ENCODE peak calls at places on chromosome 7, in seven cellular contexts. Q is spleen, L is left ventricle myocardium inferior, Y is RWPE2, K is lower lobe of right lung, G is uterus, E is Peyer's patch. U is an unnamed sample. For H3K9me3 and H3K4me1, the result is how much of the 10 kb centered on the place peaks cover.

GRCh38 chr7:148702876-148703670 is 4.4 kb downstream of the CUL1 start:
- DNase-seq in Q (no peak), L (no peak), Y (no peak), K (no peak), G (no peak), E (no peak), U (no peak)

GRCh38 chr7:134886353-134887057 is 99.8 kb upstream of the AGBL3 start:
- DNase-seq in Q (no peak), L (peak), Y (no peak), K (no peak), G (peak), E (no peak), U (peak)

GRCh38 chr7:155489862-155490696 is 32.1 kb downstream of the EN2 start:
- DNase-seq in Q (peak), L (no peak), Y (no peak), K (no peak), G (no peak), E (peak), U (no peak)

GRCh38 chr7:101146-101545 is 91.2 kb upstream of the FAM20C start:
- DNase-seq in Q (no peak), L (no peak), Y (no peak), K (no peak), G (no peak), E (no peak), U (no peak)

GRCh38 chr7:30065746-30066145 is 37.5 kb downstream of the PLEKHA8 start:
- DNase-seq in Q (no peak), L (no peak), Y (no peak), K (no peak), G (no peak), E (no peak), U (no peak)

GRCh38 chr7:25091129-25091528 is 33.9 kb downstream of the CYCS start:
- DNase-seq in Q (no peak), L (no peak), Y (no peak), K (no peak), G (no peak), E (no peak), U (no peak)

GRCh38 chr7:23759556-23760391 is 49.8 kb downstream of the STK31 start:
- DNase-seq in Q (no peak), L (no peak), Y (peak), K (no peak), G (no peak), E (no peak), U (no peak)

GRCh38 chr7:153193144-153193595 is 433.6 kb downstream of the ACTR3B start:
- DNase-seq in Q (no peak), L (no peak), Y (no peak), K (peak), G (peak), E (no peak), U (no peak)

GRCh38 chr7:13988765-13989137 is 715 bp downstream of the ETV1 start:
- DNase-seq in Q (no peak), L (no peak), Y (no peak), K (no peak), G (no peak), E (no peak), U (peak)

GRCh38 chr7:3605222-3605621 is 304.2 kb downstream of the SDK1 start:
- DNase-seq in Q (no peak), L (no peak), Y (no peak), K (no peak), G (no peak), E (no peak), U (no peak)

GRCh38 chr7:877312-878232 is 1.2 kb downstream of the GET4 start:
- DNase-seq in Q (peak), L (no peak), Y (peak), K (no peak), G (peak), E (no peak), U (no peak)

GRCh38 chr7:137074386-137075030 is 206.1 kb downstream of the CHRM2 start:
- DNase-seq in Q (no peak), L (no peak), Y (no peak), K (no peak), G (no peak), E (no peak), U (peak)

GRCh38 chr7:96657347-96658010 is 52.2 kb downstream of the SEM1 start:
- DNase-seq in Q (no peak), L (no peak), Y (no peak), K (no peak), G (no peak), E (no peak), U (no peak)

GRCh38 chr7:96655956-96656355 is 53.7 kb downstream of the SEM1 start:
- DNase-seq in Q (no peak), L (no peak), Y (no peak), K (no peak), G (no peak), E (no peak), U (no peak)

GRCh38 chr7:96649981-96650380 is 59.7 kb downstream of the SEM1 start:
- DNase-seq in Q (no peak), L (no peak), Y (no peak), K (no peak), G (no peak), E (no peak), U (no peak)

GRCh38 chr7:96658011-96658391 is 51.6 kb downstream of the SEM1 start:
- DNase-seq in Q (no peak), L (no peak), Y (no peak), K (no peak), G (no peak), E (no peak), U (no peak)

DNA sequence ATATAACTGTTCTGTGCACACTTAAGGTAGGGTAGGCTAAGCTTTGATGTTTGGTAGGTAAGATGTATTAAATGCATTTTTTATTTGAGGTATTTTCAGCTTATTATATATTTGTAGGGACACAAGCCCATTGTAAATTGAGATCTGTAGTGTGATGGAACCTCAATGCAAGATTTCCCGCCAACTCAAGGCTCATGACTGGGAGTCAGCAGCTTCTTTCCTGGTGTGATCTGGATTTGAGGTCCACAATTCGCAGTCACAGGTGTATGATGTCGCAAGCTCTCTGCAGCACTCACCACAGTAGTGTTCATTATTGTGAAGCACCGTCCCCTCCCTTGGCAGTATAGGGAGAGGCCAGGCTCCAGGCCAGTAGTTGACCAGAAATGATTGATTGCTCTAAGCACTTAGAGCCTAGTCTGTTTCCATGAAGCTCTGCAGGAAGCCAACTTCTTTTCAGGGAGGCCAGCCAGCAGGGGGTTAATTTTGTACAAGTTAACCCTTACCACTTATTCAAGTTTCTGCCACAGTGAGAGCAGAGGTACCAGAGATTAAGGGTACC is 54.9 kb downstream of the SEM1 start:
- DNase-seq in Q (no peak), L (no peak), Y (no peak), K (no peak), G (no peak), E (no peak), U (no peak)
- H3K9me3 ChIP-seq in Q (under half), L (under half), Y (under half), K (under half), G (under half), E (under half), U (under half)

DNA sequence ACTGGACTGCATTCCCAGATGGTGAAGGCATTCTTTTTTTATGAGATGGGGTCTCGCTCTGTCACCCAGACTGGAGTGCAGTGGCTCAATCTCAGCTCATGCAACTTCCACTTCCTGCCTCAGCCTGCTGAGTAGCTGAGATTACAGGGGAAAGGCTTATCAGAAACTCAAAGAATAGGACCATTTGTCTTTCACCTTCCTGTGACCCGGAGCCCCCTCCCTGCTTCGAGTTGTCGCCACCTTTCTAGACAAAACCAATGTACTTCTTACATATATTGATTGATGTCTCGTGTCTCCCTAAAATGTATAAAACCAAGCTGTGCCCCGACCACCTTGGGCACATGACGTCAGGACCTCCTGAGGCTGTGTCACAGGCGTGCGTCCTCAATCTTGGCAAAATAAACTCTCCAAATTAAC is 1.8 kb upstream of the METTL27 start:
- DNase-seq in Q (no peak), L (no peak), Y (no peak), K (no peak), G (no peak), E (no peak), U (no peak)
- H3K4me1 ChIP-seq in Q (under half), L (under half), Y (under half), K (under half), G (under half), E (under half), U (under half)

DNA sequence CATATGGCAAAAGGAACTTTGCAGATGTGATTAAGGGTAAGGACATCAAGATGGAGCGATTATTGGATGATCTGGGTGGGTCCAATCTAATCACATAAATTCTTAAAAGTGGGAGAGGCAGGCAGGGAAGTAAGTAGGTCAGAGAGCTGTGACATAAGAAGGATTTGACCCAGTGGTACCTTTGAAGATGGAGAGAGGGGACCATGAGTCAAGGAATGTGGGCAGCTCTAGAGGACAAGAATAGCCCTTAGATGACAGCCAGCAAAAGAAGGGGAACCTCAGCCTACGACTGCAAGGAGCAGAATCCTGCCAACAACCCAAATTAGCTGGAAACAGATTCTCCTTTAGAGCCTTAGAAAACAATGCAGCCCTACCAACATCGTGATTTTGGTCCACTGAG is 34.5 kb downstream of the LAMB1 start:
- DNase-seq in Q (no peak), L (no peak), Y (no peak), K (no peak), G (no peak), E (no peak), U (no peak)
- H3K27ac ChIP-seq in Q (peak), L (peak), Y (no peak), K (no peak), G (peak), E (no peak), U (no peak)

GRCh38 chr7:43085017-43085416 is 27.4 kb upstream of the HECW1 start:
- DNase-seq in Q (no peak), L (no peak), Y (no peak), K (no peak), G (no peak), E (no peak), U (no peak)

GRCh38 chr7:43083091-43083490 is 29.4 kb upstream of the HECW1 start:
- DNase-seq in Q (no peak), L (no peak), Y (no peak), K (no peak), G (no peak), E (no peak), U (no peak)

GRCh38 chr7:43081603-43082002 is 30.8 kb upstream of the HECW1 start:
- DNase-seq in Q (no peak), L (no peak), Y (no peak), K (no peak), G (no peak), E (no peak), U (no peak)

GRCh38 chr7:43085992-43086391 is 26.5 kb upstream of the HECW1 start:
- DNase-seq in Q (no peak), L (no peak), Y (no peak), K (no peak), G (no peak), E (no peak), U (no peak)
- H3K9me3 ChIP-seq in Q (under half), L (under half), Y (under half), K (under half), G (under half), E (under half), U (under half)

GRCh38 chr7:47515305-47515834 is 66.5 kb downstream of the TNS3 start:
- DNase-seq in Q (no peak), L (no peak), Y (no peak), K (no peak), G (no peak), E (no peak), U (no peak)

GRCh38 chr7:47514818-47515217 is 67.1 kb downstream of the TNS3 start:
- DNase-seq in Q (no peak), L (no peak), Y (no peak), K (no peak), G (no peak), E (peak), U (no peak)

GRCh38 chr7:47517821-47518480 is 64.0 kb downstream of the TNS3 start:
- DNase-seq in Q (peak), L (no peak), Y (peak), K (no peak), G (no peak), E (no peak), U (no peak)

GRCh38 chr7:47516985-47517590 is 64.8 kb downstream of the TNS3 start:
- DNase-seq in Q (peak), L (no peak), Y (no peak), K (no peak), G (no peak), E (no peak), U (no peak)

DNA sequence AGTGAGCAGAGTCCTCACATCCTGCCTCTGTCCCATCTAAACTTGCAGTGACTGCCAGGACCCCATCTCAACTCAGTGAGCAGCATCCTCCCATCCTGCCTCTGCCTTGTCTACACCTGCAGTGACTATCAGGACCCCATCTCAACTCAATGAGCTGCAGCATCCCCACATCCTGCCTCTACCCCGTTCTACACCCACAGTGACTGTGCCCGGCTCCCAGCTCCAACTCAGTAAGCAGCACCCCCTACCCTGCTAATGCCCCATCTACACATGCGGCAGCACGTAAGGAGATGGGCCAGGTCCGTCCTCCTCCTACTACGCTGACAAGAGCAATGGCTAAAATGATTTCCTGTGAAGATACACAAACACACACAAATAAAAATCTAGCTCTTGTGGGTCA is 65.5 kb downstream of the TNS3 start:
- DNase-seq in Q (peak), L (no peak), Y (no peak), K (no peak), G (no peak), E (no peak), U (no peak)
- H3K4me1 ChIP-seq in Q (under half), L (under half), Y (under half), K (half or more), G (under half), E (under half), U (half or more)

GRCh38 chr7:68272507-68272906 is 1275.9 kb downstream of the TYW1 start:
- DNase-seq in Q (no peak), L (no peak), Y (no peak), K (no peak), G (no peak), E (no peak), U (no peak)

GRCh38 chr7:68266004-68266579 is 1269.5 kb downstream of the TYW1 start:
- DNase-seq in Q (no peak), L (no peak), Y (no peak), K (no peak), G (no peak), E (no peak), U (no peak)

GRCh38 chr7:68265258-68265657 is 1268.6 kb downstream of the TYW1 start:
- DNase-seq in Q (no peak), L (no peak), Y (no peak), K (no peak), G (no peak), E (no peak), U (no peak)

GRCh38 chr7:68267486-68267885 is 1270.9 kb downstream of the TYW1 start:
- DNase-seq in Q (no peak), L (no peak), Y (no peak), K (no peak), G (no peak), E (no peak), U (no peak)

GRCh38 chr7:68269410-68269809 is 1272.8 kb downstream of the TYW1 start:
- DNase-seq in Q (no peak), L (no peak), Y (no peak), K (no peak), G (no peak), E (no peak), U (no peak)
- H3K27ac ChIP-seq in Q (no peak), L (no peak), Y (no peak), K (no peak), G (no peak), E (no peak), U (no peak)

GRCh38 chr7:6155596-6155995 is 116.8 kb downstream of the CYTH3 start:
- DNase-seq in Q (no peak), L (no peak), Y (no peak), K (no peak), G (no peak), E (no peak), U (no peak)
- H3K9me3 ChIP-seq in Q (under half), L (under half), Y (under half), K (under half), G (under half), E (under half), U (under half)

DNA sequence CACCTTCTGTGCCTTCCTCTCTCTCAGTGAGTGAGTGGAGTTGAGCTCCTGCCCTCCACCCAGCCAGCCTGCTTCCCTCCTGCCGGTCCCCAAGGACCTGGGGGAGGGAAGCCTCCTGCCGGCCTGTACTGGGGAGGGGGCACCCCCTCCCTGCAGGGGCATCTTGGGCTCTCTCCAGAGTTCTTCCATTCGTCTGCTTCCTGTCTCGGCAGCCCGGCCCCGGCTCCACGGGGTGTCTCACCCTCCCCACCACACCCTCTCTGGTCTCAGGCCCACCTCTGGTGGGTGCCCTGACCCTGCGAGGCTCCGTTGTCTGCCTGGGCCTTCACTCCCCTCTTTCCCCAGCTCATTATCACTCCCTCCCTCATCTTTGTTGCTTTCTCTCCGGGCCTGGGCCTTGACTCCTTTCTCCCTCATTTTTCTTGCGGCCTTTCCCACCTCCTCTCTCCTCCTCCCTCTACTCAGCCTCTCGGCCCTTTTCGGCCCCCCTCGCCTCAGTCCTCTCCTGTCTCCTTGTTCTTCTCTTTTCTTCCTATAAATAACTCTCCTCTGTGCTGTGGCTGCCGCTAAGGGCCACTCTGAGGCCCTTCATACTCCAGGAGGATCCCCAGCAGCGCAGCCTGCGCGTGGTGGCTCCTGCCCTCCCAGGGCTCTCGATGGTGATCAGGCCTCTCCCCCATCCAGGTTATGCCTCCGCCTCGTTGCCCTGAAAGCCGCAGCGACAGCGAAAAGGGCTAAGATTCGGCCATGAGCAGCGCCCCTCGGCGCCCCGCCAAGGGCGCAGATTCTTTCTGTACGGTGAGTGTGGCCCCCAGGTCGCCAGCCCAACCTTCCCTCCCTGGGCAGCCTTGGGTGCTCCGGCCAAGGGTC is 2.1 kb downstream of the SLC4A2 start:
- DNase-seq in Q (no peak), L (no peak), Y (no peak), K (peak), G (no peak), E (no peak), U (no peak)
- H3K4me1 ChIP-seq in Q (half or more), L (half or more), Y (under half), K (under half), G (under half), E (under half), U (under half)

GRCh38 chr7:44077681-44078091 is 4.6 kb downstream of the POLM start:
- DNase-seq in Q (peak), L (peak), Y (no peak), K (no peak), G (no peak), E (peak), U (no peak)
- H3K27ac ChIP-seq in Q (peak), L (peak), Y (no peak), K (no peak), G (no peak), E (no peak), U (no peak)

DNA sequence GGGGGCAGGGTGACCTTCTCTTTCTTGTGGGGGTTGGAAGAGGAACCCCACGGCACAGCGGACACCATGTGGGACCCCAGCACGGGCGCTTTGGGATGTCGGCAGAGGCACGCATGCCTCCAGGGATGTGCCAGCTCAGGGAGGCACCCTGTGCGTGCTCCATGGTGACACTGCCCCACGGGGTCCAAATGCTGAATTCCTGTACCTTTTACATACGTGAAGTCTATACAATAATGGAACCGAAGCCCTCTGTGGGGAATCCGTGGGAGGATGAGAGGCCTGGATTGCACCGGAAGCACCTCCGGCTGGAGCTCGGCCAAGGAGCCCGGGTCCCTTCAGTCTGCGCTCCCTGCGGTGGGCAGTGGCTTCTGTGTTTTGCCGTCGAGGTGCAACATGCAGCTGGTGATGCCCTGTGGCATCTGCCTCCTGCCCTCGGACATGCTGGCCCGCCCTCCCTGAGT is 524.3 kb downstream of the DNAJB6 start:
- DNase-seq in Q (peak), L (no peak), Y (no peak), K (no peak), G (no peak), E (no peak), U (no peak)
- H3K9me3 ChIP-seq in Q (under half), L (under half), Y (under half), K (under half), G (under half), E (under half), U (under half)

U was measured in SJSA1.